ENCODE peak calls at places on chromosome 9, in four cellular contexts. Y, W, T and E are unnamed samples.

GRCh38 chr9:92522983-92523970 is 12.5 kb downstream of the ECM2 start:
- DNase-seq in Y (no peak), T (no peak), W (no peak), E (no peak)

GRCh38 chr9:133258061-133259015 is 16.7 kb downstream of the ABO start:
- DNase-seq in T (no peak), W (peak; percentile 70), Y (no peak), E (no peak)

GRCh38 chr9:97985058-97985861 is 2.1 kb downstream of the ANP32B start:
- DNase-seq in T (no peak), W (peak; percentile 79), Y (peak; percentile 20), E (no peak)

GRCh38 chr9:129494113-129494789 is 126.7 kb downstream of the C9orf50 start:
- DNase-seq in Y (no peak), T (no peak), W (no peak), E (peak; percentile 27)

GRCh38 chr9:2339416-2339815 is 282.2 kb upstream of the VLDLR start:
- DNase-seq in W (no peak), Y (no peak), T (no peak), E (no peak)

GRCh38 chr9:89427621-89428221 is 70.2 kb downstream of the SEMA4D start:
- DNase-seq in T (no peak), Y (no peak), W (no peak), E (no peak)

GRCh38 chr9:131366745-131367401 is 27.0 kb upstream of the PRRC2B start:
- DNase-seq in W (no peak), T (no peak), Y (peak; percentile 71), E (no peak)

GRCh38 chr9:105339849-105340248 is 95.4 kb downstream of the SLC44A1 start:
- DNase-seq in Y (no peak), W (no peak), T (no peak), E (no peak)

GRCh38 chr9:22446589-22446949 is at the start of gene DMRTA1:
- DNase-seq in W (peak; percentile 93), T (no peak), Y (peak; percentile 32), E (no peak)

GRCh38 chr9:122580360-122580759 is 2.8 kb downstream of the OR1L8 start:
- DNase-seq in Y (peak; percentile 84), W (no peak), T (no peak), E (peak; percentile 64)

GRCh38 chr9:94002316-94003140 is 47.4 kb upstream of the BARX1 start:
- DNase-seq in W (no peak), Y (peak; percentile 36), T (peak; percentile 34), E (peak; percentile 50)

GRCh38 chr9:133714606-133715294 is 23.4 kb downstream of the SARDH start:
- DNase-seq in T (no peak), Y (no peak), W (peak; percentile 71), E (no peak)